ENCODE peak calls at places on chromosomes 16 and 17, in four cellular contexts. L is IMR-90, U is H9, G is trophoblast cell. B is an unnamed sample.

GRCh38 chr17:48374650-48375230 is 55.3 kb downstream of the SKAP1 start:
- DNase-seq in L (no peak), U (peak; percentile 74), G (peak; percentile 49), B (no peak)

GRCh38 chr16:25155553-25156460 is 44.3 kb downstream of the LCMT1 start:
- DNase-seq in L (peak; percentile 34), U (no peak), G (no peak), B (no peak)

GRCh38 chr16:53369921-53370320 is 64.3 kb upstream of the RBL2 start:
- DNase-seq in L (peak; percentile 22), U (no peak), G (no peak), B (no peak)

GRCh38 chr16:4674926-4675530 is 18.3 kb upstream of the NUDT16L1 start:
- DNase-seq in L (no peak), U (no peak), G (no peak), B (no peak)

GRCh38 chr16:52296070-52296469 is 250.9 kb downstream of the TOX3 start:
- DNase-seq in L (no peak), U (no peak), G (no peak), B (no peak)

GRCh38 chr17:29278692-29279091 is 15.3 kb downstream of the NUFIP2 start:
- DNase-seq in L (no peak), U (no peak), G (no peak), B (no peak)

GRCh38 chr16:81647527-81647926 is 131.6 kb upstream of the PLCG2 start:
- DNase-seq in L (peak; percentile 84), U (peak; percentile 55), G (peak; percentile 88), B (no peak)

GRCh38 chr17:39631403-39631802 is 4.7 kb downstream of the PPP1R1B start:
- DNase-seq in L (no peak), U (peak; percentile 91), G (no peak), B (no peak)

GRCh38 chr17:83119987-83120864 is 40.8 kb downstream of the METRNL start:
- DNase-seq in L (no peak), U (no peak), G (no peak), B (no peak)

GRCh38 chr17:78300962-78301820 is 58.7 kb downstream of the SOCS3 start:
- DNase-seq in L (no peak), U (no peak), G (no peak), B (no peak)

GRCh38 chr17:34436607-34437006 is 73.6 kb upstream of the CCL1 start:
- DNase-seq in L (no peak), U (no peak), G (no peak), B (no peak)

GRCh38 chr16:87412996-87413421 is 20.9 kb downstream of the MAP1LC3B start:
- DNase-seq in L (no peak), U (no peak), G (no peak), B (no peak)

GRCh38 chr17:17515921-17516295 is 19.7 kb upstream of the RASD1 start:
- DNase-seq in L (peak; percentile 68), U (no peak), G (no peak), B (no peak)

GRCh38 chr17:51820252-51820651 is 338.3 kb downstream of the CA10 start:
- DNase-seq in L (no peak), U (no peak), G (no peak), B (no peak)

GRCh38 chr17:28384281-28385036 is 13.0 kb downstream of the SARM1 start:
- DNase-seq in L (no peak), U (peak; percentile 75), G (peak; percentile 27), B (no peak)

GRCh38 chr17:9090641-9091096 is 69.4 kb downstream of the NTN1 start:
- DNase-seq in L (no peak), U (no peak), G (no peak), B (no peak)

GRCh38 chr17:17506181-17506741 is 10.1 kb upstream of the RASD1 start:
- DNase-seq in L (no peak), U (no peak), G (no peak), B (no peak)

GRCh38 chr16:68365167-68365817 is 54.5 kb downstream of the PRMT7 start:
- DNase-seq in L (no peak), U (no peak), G (no peak), B (no peak)

GRCh38 chr16:89848974-89849373 is 20.7 kb downstream of the SPIRE2 start:
- DNase-seq in L (no peak), U (no peak), G (no peak), B (no peak)

GRCh38 chr16:19432429-19432828 is 14.7 kb downstream of the TMC5 start:
- DNase-seq in L (no peak), U (no peak), G (peak; percentile 68), B (no peak)

GRCh38 chr17:62996221-62996620 is 30.2 kb downstream of the TANC2 start:
- DNase-seq in L (no peak), U (no peak), G (no peak), B (no peak)

GRCh38 chr17:77451894-77452852 is 311.4 kb downstream of the SEC14L1 start:
- DNase-seq in L (peak; percentile 72), U (peak; percentile 76), G (peak; percentile 91), B (no peak)

GRCh38 chr16:31473300-31474052 is 1.5 kb downstream of the TGFB1I1 start:
- DNase-seq in L (no peak), U (no peak), G (no peak), B (no peak)

GRCh38 chr16:17084134-17084533 is 386.6 kb downstream of the XYLT1 start:
- DNase-seq in L (no peak), U (no peak), G (no peak), B (peak; percentile 30)

GRCh38 chr16:8798535-8799157 is 1.0 kb downstream of the PMM2 start:
- DNase-seq in L (no peak), U (no peak), G (no peak), B (no peak)

DNA sequence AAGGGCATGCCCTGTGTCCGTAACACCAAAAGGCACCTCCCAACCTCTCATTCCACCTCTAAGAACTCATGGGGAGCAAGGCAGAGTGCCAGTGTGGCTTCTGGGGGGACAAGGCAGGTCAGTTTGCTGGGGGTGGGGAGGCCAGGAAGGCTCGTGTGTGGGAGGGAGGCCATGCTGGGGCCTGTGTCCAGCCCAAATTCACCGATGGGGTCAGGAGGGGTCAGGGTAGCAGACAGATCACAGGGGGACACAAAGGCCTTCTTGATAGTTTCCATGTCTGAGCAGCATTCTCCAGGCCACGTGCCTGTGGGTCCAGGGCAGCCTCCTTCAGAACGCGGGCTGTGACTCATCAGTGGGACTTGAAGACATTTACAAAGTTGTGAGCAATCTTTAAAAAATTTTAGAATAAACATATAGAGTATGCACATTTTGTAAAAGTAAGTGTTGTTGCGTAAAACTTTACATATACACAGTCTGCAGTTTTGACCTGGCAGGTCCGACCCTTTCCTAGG is 20.9 kb downstream of the SPACA3 start:
- DNase-seq in L (peak; percentile 98), U (no peak), G (peak; percentile 88), B (no peak)
- H4K91ac ChIP-seq in L (peak overlapping the region; percentile 99), U (no peak overlapping the region), G (no peak overlapping the region), B (no peak overlapping the region)

DNA sequence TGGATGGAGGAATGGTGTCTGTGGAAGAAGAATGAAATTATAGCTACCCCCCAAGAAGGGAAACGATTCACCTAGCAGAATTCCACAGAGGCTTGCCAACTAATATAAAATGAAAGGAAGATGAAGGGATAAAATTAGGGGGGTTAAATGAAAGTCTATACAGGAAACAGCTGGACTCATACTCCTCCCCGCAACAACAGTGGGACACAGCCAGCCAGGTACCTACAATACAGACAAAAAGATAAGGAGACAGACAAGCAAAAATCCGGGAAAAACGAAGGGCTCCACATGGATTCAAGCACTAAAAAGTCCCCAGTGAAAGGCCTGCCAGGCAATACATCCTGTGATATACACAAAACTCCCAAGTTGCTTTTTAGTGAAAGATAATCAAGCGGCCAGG is 47.9 kb downstream of the CACNG1 start:
- DNase-seq in L (no peak), U (no peak), G (no peak), B (no peak)
- H4K91ac ChIP-seq in L (no peak overlapping the region), U (no peak overlapping the region), G (no peak overlapping the region), B (no peak overlapping the region)

DNA sequence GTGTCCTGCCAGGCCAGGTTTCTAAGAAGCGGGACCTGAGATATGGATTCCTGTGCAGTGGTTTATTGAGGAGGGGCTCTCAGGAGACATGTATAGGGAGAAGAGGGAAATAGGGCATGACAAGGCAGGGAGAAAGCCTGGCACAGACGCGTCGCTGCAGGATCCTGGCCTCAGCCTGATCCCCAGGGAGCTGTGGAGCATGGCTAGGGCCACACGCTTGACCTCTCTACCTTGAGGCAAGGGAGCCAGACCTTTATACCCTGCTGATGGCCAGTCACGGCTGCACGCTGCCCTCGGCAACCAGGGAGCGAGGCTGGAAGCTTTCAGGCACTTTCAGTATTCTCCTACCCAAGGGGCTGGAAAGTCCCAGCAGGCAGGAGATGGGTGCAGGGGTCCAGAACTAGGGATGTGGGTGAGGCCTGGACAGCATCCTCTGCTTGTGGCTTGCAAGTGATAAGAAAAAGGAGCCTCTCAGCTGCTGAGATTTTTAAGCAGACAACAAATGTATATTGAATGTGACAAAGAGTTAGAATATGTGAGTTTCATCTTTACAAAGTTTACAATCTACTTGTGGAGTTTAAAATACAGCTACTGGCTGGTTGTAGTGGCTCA is 10.0 kb upstream of the KLHL36 start:
- DNase-seq in L (no peak), U (no peak), G (no peak), B (no peak)
- H4K91ac ChIP-seq in L (no peak overlapping the region), U (no peak overlapping the region), G (no peak overlapping the region), B (no peak overlapping the region)

DNA sequence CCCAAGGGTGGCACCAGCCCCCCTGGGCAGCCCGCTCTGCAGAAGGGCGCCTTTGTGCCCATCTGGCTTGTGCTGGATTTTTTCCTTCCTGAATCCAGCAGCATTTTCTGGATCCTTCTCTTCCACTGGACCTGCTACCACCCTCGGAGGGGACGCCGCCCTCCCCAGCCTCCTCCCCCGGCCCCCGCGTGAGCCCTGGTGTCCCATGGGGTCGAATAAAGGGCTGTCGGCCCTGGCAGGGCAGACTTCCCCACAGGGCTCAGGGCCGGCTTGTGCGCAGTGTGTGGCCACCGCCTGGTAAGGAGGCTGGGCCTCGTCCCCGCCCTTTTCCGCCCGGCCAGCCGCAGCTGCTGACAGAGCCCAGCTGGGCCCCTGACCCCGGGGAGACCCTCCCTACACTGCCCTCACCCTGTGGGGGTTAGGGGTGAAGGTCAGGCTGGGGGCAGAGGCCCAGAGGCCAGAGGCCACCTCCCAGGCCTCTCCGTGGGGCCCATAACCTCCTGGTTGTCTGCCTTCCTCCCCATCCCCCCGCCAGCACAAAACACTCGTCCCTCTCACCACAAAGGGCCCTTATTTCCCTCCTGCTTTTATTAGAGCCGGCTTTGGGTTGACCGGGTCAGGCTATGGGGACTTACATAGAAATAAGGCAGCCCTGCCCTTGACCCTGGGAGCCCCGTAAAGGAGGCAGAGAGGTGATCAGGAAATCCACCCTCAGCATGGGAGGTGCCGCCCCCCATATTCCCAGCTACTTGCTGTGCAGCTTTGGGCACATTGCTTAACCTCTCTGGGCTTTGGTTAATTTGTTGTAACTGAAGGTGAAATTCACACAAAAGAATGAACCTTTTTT is 179.3 kb upstream of the CIBAR2 start:
- DNase-seq in L (no peak), U (no peak), G (no peak), B (peak; percentile 52)
- H4K91ac ChIP-seq in L (no peak overlapping the region), U (no peak overlapping the region), G (no peak overlapping the region), B (no peak overlapping the region)

DNA sequence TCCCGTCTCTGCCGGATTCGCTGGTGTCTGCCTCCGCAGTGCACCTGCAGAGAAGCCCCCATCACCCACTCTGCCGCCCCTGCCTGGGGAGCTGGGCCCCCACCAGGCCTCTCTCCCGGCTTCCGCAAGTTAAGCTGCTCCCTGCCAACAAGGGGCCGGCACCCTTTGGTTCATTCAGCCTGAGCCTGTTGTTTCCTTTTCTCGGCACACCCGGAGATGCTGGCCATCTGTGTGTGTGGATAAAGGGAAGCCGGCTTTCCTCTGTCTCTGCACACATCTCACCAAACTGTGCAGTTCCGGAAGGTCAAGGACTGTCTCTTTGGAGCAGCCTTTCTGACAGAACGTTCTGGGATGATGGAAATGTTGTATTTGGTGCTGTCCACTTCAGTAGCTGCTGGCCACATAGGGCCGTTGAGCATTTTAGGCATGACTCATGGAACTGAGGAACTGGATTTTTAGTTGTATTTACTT is 6.8 kb downstream of the MAPK8IP3 start:
- DNase-seq in L (peak; percentile 43), U (no peak), G (no peak), B (no peak)
- H4K91ac ChIP-seq in L (no peak overlapping the region), U (no peak overlapping the region), G (no peak overlapping the region), B (no peak overlapping the region)

B was measured in neuronal stem cell.